ENCODE peak calls at places on chromosomes 7 and 10, in ten cellular contexts. One of them, this sample, is unnamed. For H3K4me1, the result is how much of the 10 kb centered on the place peaks cover.

GRCh38 chr10:79444243-79445119 is 943 bp downstream of the ZCCHC24 start:
- DNase-seq in body of pancreas: peak
- DNase-seq in A549: peak
- DNase-seq in Peyer's patch: peak
- DNase-seq in heart left ventricle: peak
- DNase-seq in Panc1: no peak
- DNase-seq in HCT116: no peak
- DNase-seq in lower lobe of right lung: peak
- DNase-seq in HepG2: no peak
- DNase-seq in heart right ventricle: peak
- DNase-seq in this sample: peak

GRCh38 chr10:31912898-31913847 is 15.5 kb downstream of the ARHGAP12 start:
- DNase-seq in lower lobe of right lung: no peak
- DNase-seq in Peyer's patch: no peak
- DNase-seq in A549: no peak
- DNase-seq in Panc1: no peak
- DNase-seq in heart left ventricle: no peak
- DNase-seq in HepG2: peak
- DNase-seq in HCT116: no peak
- DNase-seq in body of pancreas: no peak
- DNase-seq in heart right ventricle: no peak
- DNase-seq in this sample: no peak

GRCh38 chr7:44881610-44882009 is 3.7 kb downstream of the PURB start:
- DNase-seq in lower lobe of right lung: no peak
- DNase-seq in heart left ventricle: no peak
- DNase-seq in HepG2: no peak
- DNase-seq in heart right ventricle: no peak
- DNase-seq in body of pancreas: no peak
- DNase-seq in HCT116: no peak
- DNase-seq in A549: no peak
- DNase-seq in Panc1: no peak
- DNase-seq in Peyer's patch: no peak
- DNase-seq in this sample: no peak

GRCh38 chr7:138257459-138258193 is 181.4 kb downstream of the AKR1D1 start:
- DNase-seq in HepG2: peak
- DNase-seq in heart left ventricle: no peak
- DNase-seq in Panc1: no peak
- DNase-seq in HCT116: no peak
- DNase-seq in Peyer's patch: no peak
- DNase-seq in heart right ventricle: no peak
- DNase-seq in lower lobe of right lung: no peak
- DNase-seq in body of pancreas: no peak
- DNase-seq in A549: no peak
- DNase-seq in this sample: peak

GRCh38 chr10:52318136-52318810 is 4.2 kb downstream of the DKK1 start:
- DNase-seq in HepG2: no peak
- DNase-seq in Panc1: no peak
- DNase-seq in HCT116: no peak
- DNase-seq in body of pancreas: no peak
- DNase-seq in lower lobe of right lung: no peak
- DNase-seq in heart right ventricle: no peak
- DNase-seq in A549: no peak
- DNase-seq in Peyer's patch: no peak
- DNase-seq in heart left ventricle: no peak
- DNase-seq in this sample: no peak

GRCh38 chr7:89549768-89550167 is 604.5 kb upstream of the STEAP1 start:
- DNase-seq in heart right ventricle: no peak
- DNase-seq in heart left ventricle: no peak
- DNase-seq in lower lobe of right lung: no peak
- DNase-seq in Peyer's patch: no peak
- DNase-seq in HCT116: no peak
- DNase-seq in HepG2: no peak
- DNase-seq in Panc1: no peak
- DNase-seq in body of pancreas: no peak
- DNase-seq in A549: no peak
- DNase-seq in this sample: no peak

GRCh38 chr7:50534690-50535290 is 30.4 kb downstream of the DDC start:
- DNase-seq in heart right ventricle: no peak
- DNase-seq in lower lobe of right lung: no peak
- DNase-seq in body of pancreas: no peak
- DNase-seq in Peyer's patch: peak
- DNase-seq in HCT116: peak
- DNase-seq in Panc1: peak
- DNase-seq in A549: peak
- DNase-seq in heart left ventricle: no peak
- DNase-seq in HepG2: peak
- DNase-seq in this sample: no peak

GRCh38 chr7:117072620-117073118 is 119.4 kb downstream of the ST7 start:
- DNase-seq in HepG2: no peak
- DNase-seq in Panc1: no peak
- DNase-seq in HCT116: no peak
- DNase-seq in body of pancreas: peak
- DNase-seq in heart left ventricle: peak
- DNase-seq in lower lobe of right lung: peak
- DNase-seq in Peyer's patch: no peak
- DNase-seq in A549: no peak
- DNase-seq in heart right ventricle: peak
- DNase-seq in this sample: peak

GRCh38 chr10:11215468-11215867 is 197.8 kb downstream of the CELF2 start:
- DNase-seq in body of pancreas: no peak
- DNase-seq in heart right ventricle: no peak
- DNase-seq in heart left ventricle: no peak
- DNase-seq in lower lobe of right lung: no peak
- DNase-seq in Peyer's patch: no peak
- DNase-seq in Panc1: no peak
- DNase-seq in HCT116: no peak
- DNase-seq in HepG2: no peak
- DNase-seq in A549: no peak
- DNase-seq in this sample: no peak

GRCh38 chr10:11214407-11214806 is 196.7 kb downstream of the CELF2 start:
- DNase-seq in Peyer's patch: no peak
- DNase-seq in HepG2: no peak
- DNase-seq in heart left ventricle: no peak
- DNase-seq in heart right ventricle: no peak
- DNase-seq in body of pancreas: no peak
- DNase-seq in Panc1: no peak
- DNase-seq in lower lobe of right lung: no peak
- DNase-seq in A549: no peak
- DNase-seq in HCT116: no peak
- DNase-seq in this sample: no peak

GRCh38 chr10:11212686-11213085 is 195.0 kb downstream of the CELF2 start:
- DNase-seq in lower lobe of right lung: no peak
- DNase-seq in Panc1: no peak
- DNase-seq in A549: no peak
- DNase-seq in Peyer's patch: no peak
- DNase-seq in body of pancreas: no peak
- DNase-seq in heart right ventricle: no peak
- DNase-seq in HCT116: no peak
- DNase-seq in heart left ventricle: no peak
- DNase-seq in HepG2: no peak
- DNase-seq in this sample: no peak

GRCh38 chr10:11212285-11212684 is 194.6 kb downstream of the CELF2 start:
- DNase-seq in HCT116: no peak
- DNase-seq in A549: no peak
- DNase-seq in HepG2: no peak
- DNase-seq in Peyer's patch: no peak
- DNase-seq in heart right ventricle: no peak
- DNase-seq in body of pancreas: no peak
- DNase-seq in heart left ventricle: no peak
- DNase-seq in Panc1: no peak
- DNase-seq in lower lobe of right lung: no peak
- DNase-seq in this sample: no peak

DNA sequence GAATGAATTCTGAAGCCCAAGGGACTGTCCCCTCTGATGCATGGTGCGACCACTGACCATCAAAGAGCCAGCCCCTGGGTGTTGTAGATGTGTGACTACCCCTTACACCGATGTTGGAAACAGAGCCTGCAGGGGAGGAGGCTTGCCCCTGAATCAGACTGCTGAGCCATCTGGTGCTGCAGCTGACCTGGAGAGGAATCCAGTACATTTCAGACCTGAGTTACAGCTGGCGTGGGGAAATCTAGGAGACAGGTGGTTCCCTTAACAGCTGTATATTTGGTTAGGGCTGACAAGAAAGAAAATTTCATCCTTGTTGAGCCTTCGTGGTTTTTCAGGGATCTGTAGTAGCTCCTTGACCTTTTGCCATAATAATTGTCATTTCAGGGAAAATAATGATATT is 195.5 kb downstream of the CELF2 start:
- DNase-seq in HepG2: no peak
- DNase-seq in heart left ventricle: no peak
- DNase-seq in lower lobe of right lung: no peak
- DNase-seq in Peyer's patch: no peak
- DNase-seq in Panc1: no peak
- DNase-seq in heart right ventricle: no peak
- DNase-seq in HCT116: no peak
- DNase-seq in A549: no peak
- DNase-seq in body of pancreas: no peak
- DNase-seq in this sample: no peak
- H3K4me1 ChIP-seq in HepG2: under half
- H3K4me1 ChIP-seq in heart left ventricle: half or more
- H3K4me1 ChIP-seq in lower lobe of right lung: under half
- H3K4me1 ChIP-seq in Peyer's patch: under half
- H3K4me1 ChIP-seq in Panc1: under half
- H3K4me1 ChIP-seq in heart right ventricle: under half
- H3K4me1 ChIP-seq in HCT116: under half
- H3K4me1 ChIP-seq in A549: under half
- H3K4me1 ChIP-seq in body of pancreas: under half
- H3K4me1 ChIP-seq in this sample: under half

GRCh38 chr10:48667960-48668541 is 16.6 kb upstream of the WDFY4 start:
- DNase-seq in HCT116: no peak
- DNase-seq in Peyer's patch: no peak
- DNase-seq in heart right ventricle: no peak
- DNase-seq in A549: no peak
- DNase-seq in heart left ventricle: no peak
- DNase-seq in body of pancreas: no peak
- DNase-seq in Panc1: no peak
- DNase-seq in HepG2: no peak
- DNase-seq in lower lobe of right lung: no peak
- DNase-seq in this sample: no peak

GRCh38 chr10:48677625-48678024 is 7.0 kb upstream of the WDFY4 start:
- DNase-seq in HCT116: no peak
- DNase-seq in lower lobe of right lung: no peak
- DNase-seq in body of pancreas: no peak
- DNase-seq in heart left ventricle: no peak
- DNase-seq in heart right ventricle: no peak
- DNase-seq in Panc1: no peak
- DNase-seq in Peyer's patch: no peak
- DNase-seq in A549: no peak
- DNase-seq in HepG2: no peak
- DNase-seq in this sample: no peak

GRCh38 chr10:48671914-48672595 is 12.6 kb upstream of the WDFY4 start:
- DNase-seq in Panc1: no peak
- DNase-seq in HepG2: no peak
- DNase-seq in heart right ventricle: no peak
- DNase-seq in HCT116: no peak
- DNase-seq in lower lobe of right lung: no peak
- DNase-seq in body of pancreas: no peak
- DNase-seq in heart left ventricle: no peak
- DNase-seq in Peyer's patch: no peak
- DNase-seq in A549: no peak
- DNase-seq in this sample: no peak

GRCh38 chr10:48670978-48671913 is 13.4 kb upstream of the WDFY4 start:
- DNase-seq in A549: no peak
- DNase-seq in Peyer's patch: no peak
- DNase-seq in body of pancreas: no peak
- DNase-seq in lower lobe of right lung: no peak
- DNase-seq in HCT116: no peak
- DNase-seq in heart right ventricle: no peak
- DNase-seq in heart left ventricle: no peak
- DNase-seq in HepG2: no peak
- DNase-seq in Panc1: no peak
- DNase-seq in this sample: no peak

DNA sequence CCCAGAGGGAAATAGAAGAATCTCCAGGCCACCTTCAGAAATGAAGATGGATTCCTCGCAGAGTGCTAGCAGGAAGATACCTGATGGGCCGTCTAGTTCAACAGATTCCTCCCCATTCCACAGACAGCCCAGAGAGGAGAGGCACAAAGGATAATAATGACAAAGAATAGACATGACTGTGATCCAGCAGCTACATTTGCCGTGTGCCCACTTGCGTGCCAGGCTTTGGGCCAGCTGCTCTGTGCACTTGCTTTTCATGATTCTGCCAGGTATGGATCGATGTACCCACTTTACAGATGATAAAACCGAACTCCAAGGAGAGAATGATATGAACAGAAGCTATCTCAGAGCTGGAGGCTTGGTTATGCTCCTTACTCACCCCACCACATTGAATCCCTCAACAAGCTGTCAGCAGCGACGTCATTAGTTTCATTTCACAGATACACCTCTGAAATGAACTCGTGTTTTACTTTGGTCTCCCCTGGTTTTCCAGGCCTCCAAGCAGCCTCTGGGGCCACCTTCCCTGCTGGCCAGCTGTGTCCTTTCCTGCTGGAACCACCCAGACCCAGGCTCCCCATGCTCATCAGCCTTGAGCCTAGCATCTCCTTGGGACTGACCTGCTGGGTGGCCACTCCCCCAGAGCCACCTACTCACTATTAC is 11.9 kb upstream of the WDFY4 start:
- DNase-seq in lower lobe of right lung: no peak
- DNase-seq in HCT116: no peak
- DNase-seq in body of pancreas: no peak
- DNase-seq in Panc1: no peak
- DNase-seq in HepG2: no peak
- DNase-seq in heart left ventricle: no peak
- DNase-seq in A549: no peak
- DNase-seq in heart right ventricle: no peak
- DNase-seq in Peyer's patch: no peak
- DNase-seq in this sample: no peak
- H3K4me1 ChIP-seq in lower lobe of right lung: under half
- H3K4me1 ChIP-seq in HCT116: under half
- H3K4me1 ChIP-seq in body of pancreas: under half
- H3K4me1 ChIP-seq in Panc1: under half
- H3K4me1 ChIP-seq in HepG2: under half
- H3K4me1 ChIP-seq in heart left ventricle: under half
- H3K4me1 ChIP-seq in A549: under half
- H3K4me1 ChIP-seq in heart right ventricle: under half
- H3K4me1 ChIP-seq in Peyer's patch: under half
- H3K4me1 ChIP-seq in this sample: under half

DNA sequence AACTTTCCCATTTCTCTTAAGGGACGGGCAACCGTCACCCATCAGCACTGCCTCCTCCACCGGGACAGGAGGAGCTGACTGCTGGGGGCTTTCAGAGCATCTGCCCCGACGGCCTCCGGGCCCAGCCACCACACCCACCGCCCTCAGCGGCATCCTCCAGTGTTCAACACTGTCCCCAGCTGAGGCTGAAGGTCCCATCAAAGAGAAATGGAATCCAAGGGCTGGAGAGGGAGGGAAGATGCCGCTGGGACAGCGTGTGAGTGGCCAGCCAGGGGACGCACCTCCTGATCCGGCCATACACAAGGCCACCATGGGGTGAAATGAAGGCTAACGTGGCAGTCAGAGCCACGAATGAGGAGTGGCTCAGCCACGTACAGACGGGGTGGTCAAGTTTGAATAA is 153.6 kb upstream of the PPP2R2D start:
- DNase-seq in heart left ventricle: no peak
- DNase-seq in heart right ventricle: no peak
- DNase-seq in Peyer's patch: no peak
- DNase-seq in lower lobe of right lung: no peak
- DNase-seq in body of pancreas: no peak
- DNase-seq in A549: no peak
- DNase-seq in Panc1: no peak
- DNase-seq in HCT116: no peak
- DNase-seq in HepG2: no peak
- DNase-seq in this sample: no peak
- H3K4me1 ChIP-seq in heart left ventricle: under half
- H3K4me1 ChIP-seq in heart right ventricle: under half
- H3K4me1 ChIP-seq in Peyer's patch: under half
- H3K4me1 ChIP-seq in lower lobe of right lung: under half
- H3K4me1 ChIP-seq in body of pancreas: under half
- H3K4me1 ChIP-seq in A549: under half
- H3K4me1 ChIP-seq in Panc1: under half
- H3K4me1 ChIP-seq in HCT116: under half
- H3K4me1 ChIP-seq in HepG2: under half
- H3K4me1 ChIP-seq in this sample: under half

GRCh38 chr10:35409808-35410207 is 73.5 kb downstream of the CCNY start:
- DNase-seq in heart left ventricle: no peak
- DNase-seq in A549: no peak
- DNase-seq in HepG2: peak
- DNase-seq in Panc1: no peak
- DNase-seq in HCT116: no peak
- DNase-seq in Peyer's patch: no peak
- DNase-seq in heart right ventricle: no peak
- DNase-seq in body of pancreas: no peak
- DNase-seq in lower lobe of right lung: no peak
- DNase-seq in this sample: no peak

GRCh38 chr10:35413985-35414861 is 77.9 kb downstream of the CCNY start:
- DNase-seq in Peyer's patch: no peak
- DNase-seq in Panc1: no peak
- DNase-seq in heart left ventricle: no peak
- DNase-seq in heart right ventricle: no peak
- DNase-seq in HCT116: no peak
- DNase-seq in body of pancreas: no peak
- DNase-seq in HepG2: peak
- DNase-seq in A549: no peak
- DNase-seq in lower lobe of right lung: no peak
- DNase-seq in this sample: no peak

GRCh38 chr10:35412336-35412735 is 76.0 kb downstream of the CCNY start:
- DNase-seq in body of pancreas: no peak
- DNase-seq in A549: no peak
- DNase-seq in Panc1: no peak
- DNase-seq in HCT116: no peak
- DNase-seq in lower lobe of right lung: no peak
- DNase-seq in heart right ventricle: no peak
- DNase-seq in Peyer's patch: no peak
- DNase-seq in HepG2: no peak
- DNase-seq in heart left ventricle: no peak
- DNase-seq in this sample: no peak

GRCh38 chr10:35415505-35415904 is 79.2 kb downstream of the CCNY start:
- DNase-seq in HCT116: no peak
- DNase-seq in HepG2: no peak
- DNase-seq in Panc1: no peak
- DNase-seq in lower lobe of right lung: no peak
- DNase-seq in heart right ventricle: no peak
- DNase-seq in A549: no peak
- DNase-seq in body of pancreas: no peak
- DNase-seq in heart left ventricle: no peak
- DNase-seq in Peyer's patch: no peak
- DNase-seq in this sample: no peak

GRCh38 chr10:35412900-35413491 is 76.7 kb downstream of the CCNY start:
- DNase-seq in heart left ventricle: no peak
- DNase-seq in heart right ventricle: no peak
- DNase-seq in HepG2: no peak
- DNase-seq in body of pancreas: no peak
- DNase-seq in lower lobe of right lung: no peak
- DNase-seq in A549: no peak
- DNase-seq in Panc1: no peak
- DNase-seq in HCT116: no peak
- DNase-seq in Peyer's patch: no peak
- DNase-seq in this sample: no peak
- H3K4me1 ChIP-seq in heart left ventricle: half or more
- H3K4me1 ChIP-seq in heart right ventricle: half or more
- H3K4me1 ChIP-seq in HepG2: half or more
- H3K4me1 ChIP-seq in body of pancreas: under half
- H3K4me1 ChIP-seq in lower lobe of right lung: under half
- H3K4me1 ChIP-seq in A549: under half
- H3K4me1 ChIP-seq in Panc1: under half
- H3K4me1 ChIP-seq in HCT116: under half
- H3K4me1 ChIP-seq in Peyer's patch: under half
- H3K4me1 ChIP-seq in this sample: half or more